ENCODE peak calls at places on chromosome 10, in seven cellular contexts. Y, F, A, M, K, I and D are unnamed samples.

GRCh38 chr10:44417761-44418160 is 32.9 kb upstream of the CXCL12 start:
- DNase-seq in Y (no peak), F (no peak), A (no peak), M (no peak), K (no peak), I (no peak), D (no peak)

GRCh38 chr10:104925232-104925851 is 284.3 kb downstream of the SORCS3 start:
- DNase-seq in Y (no peak), F (peak; percentile 54), A (peak; percentile 42), M (no peak), K (peak; percentile 47), I (peak; percentile 48), D (no peak)

GRCh38 chr10:23918090-23918704 is 290.7 kb upstream of the KIAA1217 start:
- DNase-seq in Y (peak; percentile 41), F (peak; percentile 14), A (peak; percentile 91), M (no peak), K (no peak), I (no peak), D (no peak)

GRCh38 chr10:90723416-90724068 is 134.3 kb downstream of the HTR7 start:
- DNase-seq in Y (no peak), F (peak; percentile 71), A (no peak), M (no peak), K (no peak), I (no peak), D (peak; percentile 64)

GRCh38 chr10:113961261-113961938 is 82.3 kb upstream of the ADRB1 start:
- DNase-seq in Y (no peak), F (peak; percentile 28), A (no peak), M (no peak), K (no peak), I (no peak), D (no peak)

GRCh38 chr10:77513783-77514331 is 123.8 kb downstream of the KCNMA1 start:
- DNase-seq in Y (no peak), F (peak; percentile 65), A (peak; percentile 35), M (peak; percentile 69), K (peak; percentile 82), I (no peak), D (no peak)

GRCh38 chr10:49109669-49110335 is 5.5 kb downstream of the VSTM4 start:
- DNase-seq in Y (peak; percentile 81), F (no peak), A (peak; percentile 95), M (no peak), K (peak; percentile 77), I (no peak), D (no peak)

GRCh38 chr10:103884681-103885139 is 29.3 kb upstream of the SH3PXD2A start:
- DNase-seq in Y (peak; percentile 28), F (peak; percentile 82), A (peak; percentile 53), M (no peak), K (peak; percentile 68), I (peak; percentile 46), D (no peak)

GRCh38 chr10:97078280-97079156 is 107.2 kb downstream of the SLIT1 start:
- DNase-seq in Y (no peak), F (no peak), A (no peak), M (no peak), K (no peak), I (no peak), D (no peak)

GRCh38 chr10:131580674-131581073 is 269.2 kb upstream of the TCERG1L start:
- DNase-seq in Y (no peak), F (no peak), A (no peak), M (no peak), K (no peak), I (no peak), D (no peak)

GRCh38 chr10:44801383-44802327 is 109.5 kb upstream of the TMEM72 start:
- DNase-seq in Y (peak; percentile 90), F (no peak), A (peak; percentile 30), M (peak; percentile 36), K (no peak), I (no peak), D (peak; percentile 55)

GRCh38 chr10:91210014-91210413 is 10.4 kb upstream of the PCGF5 start:
- DNase-seq in Y (no peak), F (no peak), A (no peak), M (no peak), K (no peak), I (no peak), D (no peak)

GRCh38 chr10:73646598-73647041 is 5.3 kb upstream of the MYOZ1 start:
- DNase-seq in Y (no peak), F (peak; percentile 30), A (no peak), M (no peak), K (no peak), I (no peak), D (no peak)

GRCh38 chr10:22690614-22691431 is 23.6 kb downstream of the PIP4K2A start:
- DNase-seq in Y (no peak), F (no peak), A (no peak), M (no peak), K (no peak), I (no peak), D (no peak)

GRCh38 chr10:23319835-23320234 is 24.8 kb downstream of the C10orf67 start:
- DNase-seq in Y (no peak), F (no peak), A (no peak), M (no peak), K (no peak), I (no peak), D (no peak)

GRCh38 chr10:89210794-89211425 is 3.8 kb upstream of the CH25H start:
- DNase-seq in Y (no peak), F (no peak), A (no peak), M (no peak), K (no peak), I (no peak), D (no peak)

GRCh38 chr10:11646450-11646849 is 35.0 kb upstream of the USP6NL start:
- DNase-seq in Y (no peak), F (no peak), A (no peak), M (no peak), K (no peak), I (no peak), D (no peak)

GRCh38 chr10:127102176-127102575 is 94.2 kb downstream of the INSYN2A start:
- DNase-seq in Y (no peak), F (no peak), A (no peak), M (no peak), K (no peak), I (no peak), D (no peak)

GRCh38 chr10:85786401-85786899 is 580.1 kb downstream of the GRID1 start:
- DNase-seq in Y (no peak), F (peak; percentile 72), A (no peak), M (no peak), K (peak; percentile 78), I (no peak), D (no peak)

GRCh38 chr10:11532329-11532728 is 79.1 kb downstream of the USP6NL start:
- DNase-seq in Y (no peak), F (no peak), A (no peak), M (no peak), K (no peak), I (no peak), D (no peak)

GRCh38 chr10:27742926-27743735 is 2.5 kb downstream of the MKX start:
- DNase-seq in Y (peak; percentile 21), F (peak; percentile 63), A (peak; percentile 38), M (no peak), K (peak; percentile 28), I (no peak), D (no peak)

GRCh38 chr10:74896788-74897527 is 70.6 kb downstream of the KAT6B start:
- DNase-seq in Y (no peak), F (no peak), A (no peak), M (no peak), K (no peak), I (no peak), D (no peak)

GRCh38 chr10:111532139-111532538 is 455.3 kb downstream of the ADRA2A start:
- DNase-seq in Y (no peak), F (peak; percentile 2), A (no peak), M (no peak), K (no peak), I (no peak), D (no peak)

GRCh38 chr10:125137601-125138438 is 22.5 kb downstream of the CTBP2 start:
- DNase-seq in Y (no peak), F (no peak), A (no peak), M (no peak), K (no peak), I (no peak), D (no peak)

GRCh38 chr10:52465202-52465601 is 151.1 kb downstream of the DKK1 start:
- DNase-seq in Y (no peak), F (no peak), A (no peak), M (no peak), K (no peak), I (no peak), D (no peak)

DNA sequence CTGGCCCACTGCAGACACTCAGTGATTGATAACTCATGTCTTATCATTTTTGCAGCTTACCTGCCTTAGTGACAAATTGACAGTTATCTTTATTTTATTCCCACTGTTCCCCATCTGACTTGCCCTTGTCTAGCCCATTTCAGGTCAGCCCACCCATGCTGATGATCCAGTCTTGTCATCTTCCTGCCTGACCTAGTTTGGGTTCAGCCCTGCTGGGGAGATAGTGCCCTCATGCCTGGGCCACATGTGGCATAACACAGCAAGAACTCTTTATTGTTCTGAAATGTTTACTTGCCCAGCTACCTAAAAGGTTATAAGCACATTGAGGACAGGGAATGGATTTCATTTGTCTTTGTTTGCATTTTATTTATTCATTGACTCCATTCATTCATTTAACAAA is 75.6 kb downstream of the ENTPD1 start:
- DNase-seq in Y (no peak), F (no peak), A (no peak), M (no peak), K (no peak), I (no peak), D (no peak)
- H3K27ac ChIP-seq in Y (peak overlapping the region; percentile 63), F (no peak overlapping the region), A (no peak overlapping the region), M (no peak overlapping the region), K (no peak overlapping the region), I (no peak overlapping the region), D (no peak overlapping the region)

GRCh38 chr10:93464826-93465388 is 17.2 kb downstream of the MYOF start:
- DNase-seq in Y (no peak), F (no peak), A (no peak), M (no peak), K (no peak), I (no peak), D (no peak)

GRCh38 chr10:93462371-93462770 is 19.8 kb downstream of the MYOF start:
- DNase-seq in Y (no peak), F (no peak), A (no peak), M (no peak), K (no peak), I (no peak), D (no peak)

GRCh38 chr10:93462881-93463280 is 19.3 kb downstream of the MYOF start:
- DNase-seq in Y (no peak), F (no peak), A (peak; percentile 59), M (no peak), K (no peak), I (no peak), D (no peak)

GRCh38 chr10:93461807-93462178 is 20.3 kb downstream of the MYOF start:
- DNase-seq in Y (no peak), F (no peak), A (peak; percentile 52), M (no peak), K (no peak), I (no peak), D (no peak)

GRCh38 chr10:93463723-93464511 is 18.2 kb downstream of the MYOF start:
- DNase-seq in Y (no peak), F (no peak), A (no peak), M (no peak), K (no peak), I (no peak), D (no peak)
- H3K27ac ChIP-seq in Y (peak overlapping the region; percentile 16), F (peak overlapping the region; percentile 64), A (no peak overlapping the region), M (peak overlapping the region; percentile 92), K (peak overlapping the region; percentile 2), I (no peak overlapping the region), D (peak overlapping the region; percentile 99)

GRCh38 chr10:50508315-50509051 is 115.3 kb downstream of the SGMS1 start:
- DNase-seq in Y (no peak), F (no peak), A (no peak), M (no peak), K (no peak), I (no peak), D (no peak)
- H3K27ac ChIP-seq in Y (no peak overlapping the region), F (no peak overlapping the region), A (no peak overlapping the region), M (no peak overlapping the region), K (no peak overlapping the region), I (no peak overlapping the region), D (no peak overlapping the region)

GRCh38 chr10:132699411-132700167 is 86.4 kb downstream of the NKX6-2 start:
- DNase-seq in Y (no peak), F (no peak), A (no peak), M (no peak), K (no peak), I (no peak), D (no peak)
- H3K27ac ChIP-seq in Y (no peak overlapping the region), F (no peak overlapping the region), A (no peak overlapping the region), M (peak overlapping the region; percentile 38), K (no peak overlapping the region), I (no peak overlapping the region), D (no peak overlapping the region)